ENCODE peak calls at places on chromosomes 11 and 22, in eight cellular contexts. L, H, B, P, Y, V, A and J are unnamed samples.

GRCh38 chr11:85947431-85948272 is 92.5 kb downstream of the CCDC83 start:
- DNase-seq in L (peak; percentile 74), H (no peak), B (peak; percentile 93), P (no peak), Y (no peak), V (no peak), A (no peak), J (no peak)

GRCh38 chr11:32427616-32427934 is 7.8 kb downstream of the WT1 start:
- DNase-seq in L (no peak), H (no peak), B (no peak), P (no peak), Y (no peak), V (no peak), A (no peak), J (no peak)

GRCh38 chr22:40960137-40960536 is 9.0 kb downstream of the RBX1 start:
- DNase-seq in L (no peak), H (no peak), B (no peak), P (no peak), Y (no peak), V (no peak), A (no peak), J (no peak)

GRCh38 chr22:32534252-32535215 is 59.9 kb downstream of the FBXO7 start:
- DNase-seq in L (no peak), H (no peak), B (no peak), P (no peak), Y (no peak), V (no peak), A (no peak), J (peak; percentile 56)

GRCh38 chr11:44988981-44989635 is 38.4 kb upstream of the TP53I11 start:
- DNase-seq in L (no peak), H (no peak), B (no peak), P (peak; percentile 41), Y (no peak), V (no peak), A (no peak), J (no peak)

GRCh38 chr11:45024357-45024756 is 73.7 kb upstream of the TP53I11 start:
- DNase-seq in L (no peak), H (no peak), B (no peak), P (no peak), Y (no peak), V (no peak), A (no peak), J (no peak)

GRCh38 chr11:83836883-83837654 is 550.9 kb upstream of the CCDC90B start:
- DNase-seq in L (peak; percentile 60), H (peak; percentile 24), B (peak; percentile 50), P (no peak), Y (peak; percentile 58), V (no peak), A (peak; percentile 70), J (peak; percentile 17)

GRCh38 chr11:90698238-90698637 is 475.4 kb upstream of the CHORDC1 start:
- DNase-seq in L (no peak), H (no peak), B (no peak), P (no peak), Y (no peak), V (no peak), A (no peak), J (no peak)

GRCh38 chr11:134678744-134679143 is 266.7 kb upstream of the B3GAT1 start:
- DNase-seq in L (no peak), H (no peak), B (no peak), P (no peak), Y (no peak), V (no peak), A (no peak), J (no peak)

GRCh38 chr22:43828711-43829447 is 16.8 kb upstream of the EFCAB6 start:
- DNase-seq in L (peak; percentile 4), H (no peak), B (peak; percentile 81), P (no peak), Y (no peak), V (peak; percentile 65), A (peak; percentile 46), J (peak; percentile 27)

GRCh38 chr22:29690481-29690880 is 29.3 kb upstream of the CABP7 start:
- DNase-seq in L (no peak), H (no peak), B (no peak), P (no peak), Y (no peak), V (no peak), A (no peak), J (no peak)

GRCh38 chr11:2718817-2719438 is 19.1 kb upstream of the KCNQ1OT1 start:
- DNase-seq in L (no peak), H (no peak), B (no peak), P (no peak), Y (no peak), V (no peak), A (no peak), J (no peak)

GRCh38 chr11:119347242-119347641 is 737 bp upstream of the MFRP start:
- DNase-seq in L (no peak), H (no peak), B (no peak), P (no peak), Y (no peak), V (no peak), A (no peak), J (no peak)

GRCh38 chr11:30749268-30749667 is 163.1 kb upstream of the MPPED2 start:
- DNase-seq in L (no peak), H (no peak), B (no peak), P (no peak), Y (peak; percentile 35), V (no peak), A (no peak), J (no peak)

GRCh38 chr11:79156031-79156430 is 284.8 kb downstream of the TENM4 start:
- DNase-seq in L (no peak), H (no peak), B (no peak), P (no peak), Y (no peak), V (no peak), A (no peak), J (no peak)

DNA sequence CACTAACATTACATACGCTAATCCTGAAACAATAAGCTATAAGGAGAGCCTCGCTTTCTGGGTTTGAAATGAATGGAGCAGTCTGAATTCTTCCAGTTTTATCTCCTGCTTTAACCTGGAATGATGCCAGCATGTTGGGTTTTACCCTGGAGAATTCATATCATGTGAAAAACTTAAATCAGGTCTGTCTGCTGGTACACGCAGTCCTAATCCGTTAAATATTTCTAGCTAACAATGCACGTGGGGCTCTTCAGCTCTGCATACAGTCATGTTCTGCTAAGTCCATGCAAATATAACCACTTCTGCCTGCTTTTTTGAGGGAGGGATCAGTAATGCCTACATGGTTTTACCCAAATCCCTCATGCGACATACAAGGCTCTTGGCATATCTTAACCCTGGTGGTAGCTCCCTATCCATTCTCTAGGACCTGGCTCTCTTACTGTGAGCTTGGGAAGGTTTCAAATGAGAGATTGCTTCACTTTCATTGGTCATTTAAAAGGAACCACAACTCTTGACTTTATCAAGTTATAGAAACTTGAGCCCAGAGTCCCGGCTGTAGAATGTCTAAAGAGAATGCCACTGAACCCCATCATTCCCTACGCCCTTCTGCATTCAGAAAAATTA is 92.6 kb downstream of the COMMD9 start:
- DNase-seq in L (peak; percentile 13), H (no peak), B (peak; percentile 7), P (no peak), Y (no peak), V (no peak), A (peak; percentile 14), J (no peak)
- H3K4me3 ChIP-seq in L (no peak overlapping the region), H (no peak overlapping the region), B (no peak overlapping the region), P (no peak overlapping the region), Y (no peak overlapping the region), V (no peak overlapping the region), A (no peak overlapping the region), J (no peak overlapping the region)

GRCh38 chr22:36671398-36671797 is 32.2 kb downstream of the CACNG2 start:
- DNase-seq in L (no peak), H (no peak), B (no peak), P (no peak), Y (no peak), V (no peak), A (no peak), J (no peak)
- H3K27ac ChIP-seq in L (no peak overlapping the region), H (no peak overlapping the region), B (no peak overlapping the region), P (no peak overlapping the region), Y (no peak overlapping the region), V (no peak overlapping the region), A (no peak overlapping the region), J (no peak overlapping the region)

GRCh38 chr11:33775064-33775807 is 916 bp upstream of the FBXO3 start:
- DNase-seq in L (no peak), H (no peak), B (no peak), P (no peak), Y (no peak), V (no peak), A (no peak), J (no peak)
- H3K4me3 ChIP-seq in L (peak overlapping the region; percentile 87), H (peak overlapping the region; percentile 82), B (peak overlapping the region; percentile 82), P (peak overlapping the region; percentile 79), Y (peak overlapping the region; percentile 62), V (peak overlapping the region; percentile 85), A (peak overlapping the region; percentile 88), J (peak overlapping the region; percentile 94)

DNA sequence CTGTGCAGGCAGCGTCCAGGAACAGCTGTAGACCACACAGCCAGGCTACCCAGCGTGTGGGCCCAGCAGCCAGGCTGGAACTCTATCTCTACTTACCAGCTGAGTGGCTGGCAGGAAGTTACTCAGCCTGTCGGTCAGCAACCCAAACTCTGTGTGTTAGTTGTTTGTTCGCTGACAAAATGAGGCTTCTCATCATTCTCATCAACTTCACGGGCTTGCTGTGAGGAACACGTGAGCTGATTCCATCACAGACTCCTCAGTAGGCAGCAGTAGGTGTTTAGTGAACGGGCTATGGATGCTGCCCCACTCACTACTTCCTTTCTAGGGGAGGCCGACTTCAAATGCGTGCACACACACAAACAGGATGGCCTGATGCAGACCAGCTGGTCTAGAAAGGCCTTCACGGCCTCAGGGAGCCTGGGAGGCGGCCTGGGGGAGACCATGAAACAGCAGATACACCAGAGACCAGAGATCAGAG is 830 bp upstream of the SPDYC start:
- DNase-seq in L (peak; percentile 67), H (no peak), B (peak; percentile 55), P (peak; percentile 79), Y (no peak), V (no peak), A (no peak), J (no peak)
- H3K27ac ChIP-seq in L (peak overlapping the region; percentile 72), H (no peak overlapping the region), B (peak overlapping the region; percentile 72), P (peak overlapping the region; percentile 66), Y (no peak overlapping the region), V (no peak overlapping the region), A (no peak overlapping the region), J (no peak overlapping the region)